ENCODE peak calls at places on chromosome 18, in eight cellular contexts. P is cardiac muscle cell, Q is astrocyte, B is GM23338, I is HL-60, H is epithelial cell of prostate, X is aorta, J is lung. U is an unnamed sample.
A peak's percentile ranks its signal among the peaks of the same experiment; 100 is the strongest.

GRCh38 chr18:48010264-48010663 is 79.8 kb upstream of the SMAD2 start:
- DNase-seq in P (no peak), Q (no peak), B (no peak), I (no peak), H (no peak), X (no peak), J (no peak), U (no peak)

GRCh38 chr18:48781041-48781989 is 169.4 kb downstream of the SMAD7 start:
- DNase-seq in P (peak; percentile 94), Q (peak; percentile 52), B (peak; percentile 21), I (peak; percentile 42), H (no peak), X (peak; percentile 97), J (peak; percentile 79), U (no peak)

GRCh38 chr18:75473316-75473715 is 45.8 kb upstream of the SMIM21 start:
- DNase-seq in P (no peak), Q (peak; percentile 32), B (no peak), I (no peak), H (no peak), X (no peak), J (no peak), U (no peak)

GRCh38 chr18:77320960-77321559 is 71.4 kb downstream of the GALR1 start:
- DNase-seq in P (peak; percentile 60), Q (no peak), B (no peak), I (no peak), H (no peak), X (no peak), J (no peak), U (no peak)

GRCh38 chr18:25651553-25651952 is 299.6 kb upstream of the ZNF521 start:
- DNase-seq in P (no peak), Q (peak; percentile 4), B (no peak), I (no peak), H (no peak), X (no peak), J (no peak), U (no peak)

GRCh38 chr18:45355944-45356520 is 259.2 kb upstream of the SLC14A2 start:
- DNase-seq in P (no peak), Q (no peak), B (no peak), I (no peak), H (no peak), X (no peak), J (no peak), U (no peak)

GRCh38 chr18:77037533-77037932 is 95.0 kb downstream of the MBP start:
- DNase-seq in P (no peak), Q (no peak), B (no peak), I (no peak), H (no peak), X (no peak), J (no peak), U (no peak)

GRCh38 chr18:55515946-55516710 is 71.9 kb downstream of the TCF4 start:
- DNase-seq in P (no peak), Q (peak; percentile 95), B (no peak), I (no peak), H (no peak), X (no peak), J (no peak), U (no peak)

GRCh38 chr18:8610442-8610801 is 1.2 kb downstream of the RAB12 start:
- DNase-seq in P (no peak), Q (no peak), B (no peak), I (no peak), H (no peak), X (peak; percentile 48), J (no peak), U (no peak)

GRCh38 chr18:25464211-25464610 is 112.2 kb upstream of the ZNF521 start:
- DNase-seq in P (no peak), Q (peak; percentile 62), B (no peak), I (no peak), H (no peak), X (no peak), J (no peak), U (no peak)

GRCh38 chr18:32714571-32715148 is 58.2 kb downstream of the KLHL14 start:
- DNase-seq in P (peak; percentile 77), Q (peak; percentile 48), B (peak; percentile 87), I (no peak), H (no peak), X (no peak), J (peak; percentile 34), U (peak; percentile 24)

GRCh38 chr18:50297621-50298442 is 10.3 kb upstream of the CXXC1 start:
- DNase-seq in P (peak; percentile 19), Q (peak; percentile 65), B (peak; percentile 94), I (peak; percentile 88), H (no peak), X (peak; percentile 91), J (peak; percentile 75), U (no peak)

GRCh38 chr18:75044296-75044695 is 164.6 kb downstream of the PTGR3 start:
- DNase-seq in P (no peak), Q (no peak), B (no peak), I (no peak), H (no peak), X (no peak), J (no peak), U (no peak)

GRCh38 chr18:23291456-23292205 is 156.3 kb downstream of the CABLES1 start:
- DNase-seq in P (no peak), Q (peak; percentile 92), B (no peak), I (no peak), H (no peak), X (no peak), J (no peak), U (peak; percentile 41)

GRCh38 chr18:79754022-79754761 is 43.5 kb upstream of the KCNG2 start:
- DNase-seq in P (no peak), Q (no peak), B (no peak), I (no peak), H (no peak), X (peak; percentile 33), J (no peak), U (no peak)

GRCh38 chr18:48270929-48271328 is 138.3 kb downstream of the ZBTB7C start:
- DNase-seq in P (no peak), Q (no peak), B (no peak), I (no peak), H (no peak), X (no peak), J (no peak), U (no peak)

GRCh38 chr18:59012815-59013677 is 126.6 kb upstream of the SEC11C start:
- DNase-seq in P (no peak), Q (no peak), B (no peak), I (no peak), H (no peak), X (no peak), J (no peak), U (no peak)

GRCh38 chr18:63142502-63143045 is 177.0 kb downstream of the BCL2 start:
- DNase-seq in P (no peak), Q (no peak), B (no peak), I (no peak), H (no peak), X (no peak), J (no peak), U (no peak)

GRCh38 chr18:48697441-48697840 is 158.6 kb downstream of the CTIF start:
- DNase-seq in P (no peak), Q (no peak), B (no peak), I (no peak), H (no peak), X (no peak), J (no peak), U (no peak)

GRCh38 chr18:39958876-39959275 is 1996.2 kb upstream of the PIK3C3 start:
- DNase-seq in P (no peak), Q (peak; percentile 10), B (no peak), I (no peak), H (peak; percentile 49), X (no peak), J (no peak), U (peak; percentile 0)

GRCh38 chr18:39959839-39960238 is 1995.2 kb upstream of the PIK3C3 start:
- DNase-seq in P (no peak), Q (peak; percentile 31), B (no peak), I (no peak), H (peak; percentile 76), X (no peak), J (no peak), U (peak; percentile 12)

GRCh38 chr18:39966275-39966674 is 1988.8 kb upstream of the PIK3C3 start:
- DNase-seq in P (no peak), Q (no peak), B (peak; percentile 77), I (no peak), H (no peak), X (no peak), J (no peak), U (peak; percentile 6)

GRCh38 chr18:39962546-39962945 is 1992.5 kb upstream of the PIK3C3 start:
- DNase-seq in P (no peak), Q (no peak), B (no peak), I (no peak), H (no peak), X (no peak), J (no peak), U (peak; percentile 21)

GRCh38 chr18:39960545-39960944 is 1994.5 kb upstream of the PIK3C3 start:
- DNase-seq in P (no peak), Q (peak; percentile 61), B (no peak), I (no peak), H (peak; percentile 82), X (no peak), J (no peak), U (peak; percentile 25)
- H3K27ac ChIP-seq in P (no peak overlapping the region), Q (no peak overlapping the region), B (no peak overlapping the region), I (no peak overlapping the region), H (peak overlapping the region; percentile 95), X (no peak overlapping the region), J (no peak overlapping the region), U (no peak overlapping the region)

GRCh38 chr18:3816601-3817363 is 366.8 kb downstream of the TGIF1 start:
- DNase-seq in P (no peak), Q (peak; percentile 97), B (no peak), I (peak; percentile 29), H (peak; percentile 89), X (no peak), J (peak; percentile 58), U (peak; percentile 75)

GRCh38 chr18:3815991-3816390 is 366.0 kb downstream of the TGIF1 start:
- DNase-seq in P (no peak), Q (no peak), B (no peak), I (no peak), H (no peak), X (no peak), J (no peak), U (no peak)

GRCh38 chr18:3810271-3810670 is 360.3 kb downstream of the TGIF1 start:
- DNase-seq in P (no peak), Q (no peak), B (no peak), I (no peak), H (no peak), X (no peak), J (no peak), U (no peak)

GRCh38 chr18:3819933-3820332 is 370.0 kb downstream of the TGIF1 start:
- DNase-seq in P (no peak), Q (no peak), B (no peak), I (no peak), H (no peak), X (no peak), J (no peak), U (no peak)

GRCh38 chr18:3814840-3815239 is 364.9 kb downstream of the TGIF1 start:
- DNase-seq in P (no peak), Q (peak; percentile 54), B (no peak), I (no peak), H (no peak), X (no peak), J (no peak), U (no peak)
- H3K27ac ChIP-seq in P (no peak overlapping the region), Q (peak overlapping the region; percentile 32), B (no peak overlapping the region), I (no peak overlapping the region), H (no peak overlapping the region), X (no peak overlapping the region), J (no peak overlapping the region), U (no peak overlapping the region)

GRCh38 chr18:31489311-31489710 is 8.7 kb upstream of the DSG2 start:
- DNase-seq in P (no peak), Q (peak; percentile 44), B (no peak), I (no peak), H (no peak), X (no peak), J (no peak), U (no peak)
- H3K27ac ChIP-seq in P (no peak overlapping the region), Q (no peak overlapping the region), B (no peak overlapping the region), I (no peak overlapping the region), H (peak overlapping the region; percentile 83), X (no peak overlapping the region), J (no peak overlapping the region), U (no peak overlapping the region)

GRCh38 chr18:73647391-73647790 is 500.2 kb downstream of the FBXO15 start:
- DNase-seq in P (no peak), Q (peak; percentile 81), B (no peak), I (no peak), H (no peak), X (no peak), J (no peak), U (no peak)
- H3K27ac ChIP-seq in P (no peak overlapping the region), Q (peak overlapping the region; percentile 95), B (no peak overlapping the region), I (no peak overlapping the region), H (peak overlapping the region; percentile 93), X (no peak overlapping the region), J (no peak overlapping the region), U (peak overlapping the region; percentile 63)

U was measured in RWPE1.